ENCODE peak calls at places on chromosomes 16 and 17, in seven cellular contexts. One of them, this sample, is unnamed.

GRCh38 chr16:25966172-25967097 is 274.7 kb downstream of the HS3ST4 start:
- DNase-seq in mesendoderm: no peak
- DNase-seq in IMR-90: no peak
- DNase-seq in fibroblast of lung: no peak
- DNase-seq in keratinocyte: no peak
- DNase-seq in neuronal stem cell: no peak
- DNase-seq in colonic mucosa: no peak
- DNase-seq in this sample: no peak

GRCh38 chr16:69106491-69107291 is 1.2 kb downstream of the HAS3 start:
- DNase-seq in mesendoderm: peak; percentile 56
- DNase-seq in IMR-90: no peak
- DNase-seq in fibroblast of lung: no peak
- DNase-seq in keratinocyte: no peak
- DNase-seq in neuronal stem cell: peak; percentile 51
- DNase-seq in colonic mucosa: peak; percentile 29
- DNase-seq in this sample: peak; percentile 76

GRCh38 chr16:46858151-46858550 is 26.0 kb upstream of the GPT2 start:
- DNase-seq in mesendoderm: no peak
- DNase-seq in IMR-90: no peak
- DNase-seq in fibroblast of lung: no peak
- DNase-seq in keratinocyte: no peak
- DNase-seq in neuronal stem cell: no peak
- DNase-seq in colonic mucosa: no peak
- DNase-seq in this sample: no peak

GRCh38 chr17:78680436-78680835 is 101.6 kb downstream of the CYTH1 start:
- DNase-seq in mesendoderm: peak; percentile 57
- DNase-seq in IMR-90: no peak
- DNase-seq in fibroblast of lung: peak; percentile 29
- DNase-seq in keratinocyte: no peak
- DNase-seq in neuronal stem cell: no peak
- DNase-seq in colonic mucosa: no peak
- DNase-seq in this sample: no peak

GRCh38 chr17:35244345-35245195 is 1.7 kb downstream of the SLFN5 start:
- DNase-seq in mesendoderm: peak; percentile 96
- DNase-seq in IMR-90: peak; percentile 81
- DNase-seq in fibroblast of lung: peak; percentile 73
- DNase-seq in keratinocyte: peak; percentile 65
- DNase-seq in neuronal stem cell: no peak
- DNase-seq in colonic mucosa: peak; percentile 58
- DNase-seq in this sample: peak; percentile 42

GRCh38 chr16:23710504-23710903 is 2.5 kb downstream of the ERN2 start:
- DNase-seq in mesendoderm: no peak
- DNase-seq in IMR-90: no peak
- DNase-seq in fibroblast of lung: no peak
- DNase-seq in keratinocyte: no peak
- DNase-seq in neuronal stem cell: no peak
- DNase-seq in colonic mucosa: no peak
- DNase-seq in this sample: no peak

GRCh38 chr17:57988301-57989010 is 402 bp upstream of the VEZF1 start:
- DNase-seq in mesendoderm: peak; percentile 77
- DNase-seq in IMR-90: peak; percentile 66
- DNase-seq in fibroblast of lung: peak; percentile 70
- DNase-seq in keratinocyte: no peak
- DNase-seq in neuronal stem cell: peak; percentile 54
- DNase-seq in colonic mucosa: peak; percentile 69
- DNase-seq in this sample: no peak

GRCh38 chr16:3187798-3188674 is at the start of gene OR1F1:
- DNase-seq in mesendoderm: peak; percentile 88
- DNase-seq in IMR-90: peak; percentile 80
- DNase-seq in fibroblast of lung: peak; percentile 77
- DNase-seq in keratinocyte: no peak
- DNase-seq in neuronal stem cell: no peak
- DNase-seq in colonic mucosa: no peak
- DNase-seq in this sample: peak; percentile 65

GRCh38 chr17:44348234-44348987 is 3.3 kb downstream of the GRN start:
- DNase-seq in mesendoderm: no peak
- DNase-seq in IMR-90: peak; percentile 57
- DNase-seq in fibroblast of lung: peak; percentile 33
- DNase-seq in keratinocyte: peak; percentile 88
- DNase-seq in neuronal stem cell: no peak
- DNase-seq in colonic mucosa: no peak
- DNase-seq in this sample: no peak

GRCh38 chr16:25063865-25064264 is 47.7 kb upstream of the LCMT1 start:
- DNase-seq in mesendoderm: no peak
- DNase-seq in IMR-90: peak; percentile 74
- DNase-seq in fibroblast of lung: peak; percentile 81
- DNase-seq in keratinocyte: no peak
- DNase-seq in neuronal stem cell: no peak
- DNase-seq in colonic mucosa: no peak
- DNase-seq in this sample: no peak

GRCh38 chr17:3777366-3777765 is 23.6 kb downstream of the ITGAE start:
- DNase-seq in mesendoderm: no peak
- DNase-seq in IMR-90: no peak
- DNase-seq in fibroblast of lung: no peak
- DNase-seq in keratinocyte: no peak
- DNase-seq in neuronal stem cell: no peak
- DNase-seq in colonic mucosa: no peak
- DNase-seq in this sample: no peak

GRCh38 chr16:55055262-55055661 is 124.6 kb downstream of the IRX5 start:
- DNase-seq in mesendoderm: peak; percentile 55
- DNase-seq in IMR-90: no peak
- DNase-seq in fibroblast of lung: no peak
- DNase-seq in keratinocyte: no peak
- DNase-seq in neuronal stem cell: no peak
- DNase-seq in colonic mucosa: no peak
- DNase-seq in this sample: no peak

GRCh38 chr17:68356520-68356919 is 65.2 kb downstream of the ARSG start:
- DNase-seq in mesendoderm: no peak
- DNase-seq in IMR-90: no peak
- DNase-seq in fibroblast of lung: peak; percentile 74
- DNase-seq in keratinocyte: no peak
- DNase-seq in neuronal stem cell: no peak
- DNase-seq in colonic mucosa: peak; percentile 23
- DNase-seq in this sample: no peak

DNA sequence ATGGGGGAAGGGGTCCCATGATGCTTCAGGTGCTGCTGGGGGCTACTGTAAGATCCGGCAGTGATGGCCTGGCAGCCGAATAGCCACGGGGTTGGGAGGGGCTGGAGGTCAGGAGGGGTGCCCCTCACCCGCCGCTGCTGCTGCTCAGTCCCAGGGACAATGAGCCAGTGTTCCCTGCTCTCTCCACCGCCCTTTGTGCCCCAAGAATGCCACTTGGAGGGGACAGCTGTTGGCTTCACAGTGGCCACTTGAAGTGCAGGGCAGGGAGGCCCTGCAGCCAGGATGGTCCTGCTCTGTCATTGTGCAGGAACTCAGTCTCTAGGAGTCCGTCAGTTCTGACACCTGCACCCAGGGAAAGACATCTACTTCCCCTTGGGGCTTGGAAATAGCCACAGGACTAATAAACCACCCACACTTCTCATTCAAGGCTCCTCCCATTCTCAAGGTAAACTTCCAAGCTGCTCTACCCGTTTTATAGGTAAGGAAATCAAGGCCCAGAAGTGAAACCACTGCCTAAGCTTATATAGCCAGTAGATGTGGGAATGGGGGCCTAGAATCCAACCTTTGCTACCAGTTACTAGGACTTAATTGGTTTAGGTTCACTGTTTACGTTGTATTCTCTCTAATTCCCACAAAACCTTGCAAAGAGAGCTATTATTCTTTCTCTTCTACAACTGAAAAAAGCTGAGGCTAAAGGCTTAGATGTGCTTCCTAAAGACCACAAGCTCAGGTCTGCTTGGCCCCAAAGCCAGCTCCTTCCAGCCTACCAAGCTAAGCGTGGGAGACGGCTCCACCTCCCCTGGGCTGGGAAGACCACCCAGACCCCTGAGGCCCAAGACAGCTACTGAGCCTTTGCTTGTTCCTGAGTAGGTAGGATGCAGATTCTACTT is 6.2 kb upstream of the CPSF4L start:
- DNase-seq in mesendoderm: no peak
- DNase-seq in IMR-90: no peak
- DNase-seq in fibroblast of lung: no peak
- DNase-seq in keratinocyte: no peak
- DNase-seq in neuronal stem cell: no peak
- DNase-seq in colonic mucosa: no peak
- DNase-seq in this sample: no peak
- H3K9ac ChIP-seq in mesendoderm: no peak overlapping the region
- H3K9ac ChIP-seq in IMR-90: no peak overlapping the region
- H3K9ac ChIP-seq in fibroblast of lung: no peak overlapping the region
- H3K9ac ChIP-seq in keratinocyte: no peak overlapping the region
- H3K9ac ChIP-seq in neuronal stem cell: no peak overlapping the region
- H3K9ac ChIP-seq in colonic mucosa: no peak overlapping the region
- H3K9ac ChIP-seq in this sample: no peak overlapping the region

GRCh38 chr17:41777579-41778188 is 8.8 kb downstream of the JUP start:
- DNase-seq in mesendoderm: peak; percentile 40
- DNase-seq in IMR-90: peak; percentile 96
- DNase-seq in fibroblast of lung: peak; percentile 94
- DNase-seq in keratinocyte: no peak
- DNase-seq in neuronal stem cell: no peak
- DNase-seq in colonic mucosa: peak; percentile 80
- DNase-seq in this sample: no peak
- H3K4me1 ChIP-seq in mesendoderm: peaks cover 15% of the 10 kb centered on the region
- H3K4me1 ChIP-seq in IMR-90: peaks cover 34% of the 10 kb centered on the region
- H3K4me1 ChIP-seq in fibroblast of lung: peaks cover 19% of the 10 kb centered on the region
- H3K4me1 ChIP-seq in keratinocyte: peaks cover 75% of the 10 kb centered on the region
- H3K4me1 ChIP-seq in neuronal stem cell: peaks cover 35% of the 10 kb centered on the region
- H3K4me1 ChIP-seq in colonic mucosa: peaks cover 52% of the 10 kb centered on the region
- H3K4me1 ChIP-seq in this sample: peaks cover 61% of the 10 kb centered on the region

GRCh38 chr16:88770459-88771293 is 14.3 kb downstream of the PIEZO1 start:
- DNase-seq in mesendoderm: peak; percentile 92
- DNase-seq in IMR-90: peak; percentile 87
- DNase-seq in fibroblast of lung: peak; percentile 88
- DNase-seq in keratinocyte: peak; percentile 49
- DNase-seq in neuronal stem cell: peak; percentile 60
- DNase-seq in colonic mucosa: peak; percentile 76
- DNase-seq in this sample: peak; percentile 93
- H3K9ac ChIP-seq in mesendoderm: no peak overlapping the region
- H3K9ac ChIP-seq in IMR-90: peak overlapping the region; percentile 4
- H3K9ac ChIP-seq in fibroblast of lung: peak overlapping the region; percentile 52
- H3K9ac ChIP-seq in keratinocyte: peak overlapping the region; percentile 74
- H3K9ac ChIP-seq in neuronal stem cell: peak overlapping the region; percentile 77
- H3K9ac ChIP-seq in colonic mucosa: peak overlapping the region; percentile 38
- H3K9ac ChIP-seq in this sample: no peak overlapping the region

DNA sequence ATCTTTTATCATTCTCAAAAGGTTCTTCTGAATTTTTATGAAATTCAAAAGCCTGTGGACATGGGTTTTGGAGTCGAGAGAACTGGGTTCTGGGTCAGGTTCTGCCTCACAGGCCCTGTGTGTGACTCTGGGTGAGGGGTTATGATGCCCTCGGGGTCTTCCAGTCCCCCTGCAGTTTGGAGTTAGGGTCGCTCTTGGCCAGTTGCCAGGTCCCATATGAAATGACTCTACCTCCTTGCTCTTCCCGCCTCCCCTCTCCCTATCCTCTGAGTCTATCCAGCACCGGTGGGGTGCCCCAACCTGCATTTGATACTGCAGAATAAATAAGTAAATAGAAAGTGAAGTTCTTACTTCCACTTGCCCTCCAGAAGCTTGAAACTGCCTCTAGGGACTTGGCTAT is 54.1 kb downstream of the ZDHHC7 start:
- DNase-seq in mesendoderm: no peak
- DNase-seq in IMR-90: no peak
- DNase-seq in fibroblast of lung: no peak
- DNase-seq in keratinocyte: no peak
- DNase-seq in neuronal stem cell: no peak
- DNase-seq in colonic mucosa: no peak
- DNase-seq in this sample: no peak
- H3K4me1 ChIP-seq in mesendoderm: no peaks in the 10 kb centered on the region
- H3K4me1 ChIP-seq in IMR-90: peaks cover 4% of the 10 kb centered on the region
- H3K4me1 ChIP-seq in fibroblast of lung: no peaks in the 10 kb centered on the region
- H3K4me1 ChIP-seq in keratinocyte: no peaks in the 10 kb centered on the region
- H3K4me1 ChIP-seq in neuronal stem cell: peaks cover 10% of the 10 kb centered on the region
- H3K4me1 ChIP-seq in colonic mucosa: no peaks in the 10 kb centered on the region
- H3K4me1 ChIP-seq in this sample: peaks cover 10% of the 10 kb centered on the region

GRCh38 chr17:75126954-75127353 is 4.6 kb downstream of the NT5C start:
- DNase-seq in mesendoderm: no peak
- DNase-seq in IMR-90: no peak
- DNase-seq in fibroblast of lung: no peak
- DNase-seq in keratinocyte: no peak
- DNase-seq in neuronal stem cell: no peak
- DNase-seq in colonic mucosa: no peak
- DNase-seq in this sample: no peak

GRCh38 chr17:75128694-75129505 is 2.6 kb downstream of the NT5C start:
- DNase-seq in mesendoderm: no peak
- DNase-seq in IMR-90: no peak
- DNase-seq in fibroblast of lung: no peak
- DNase-seq in keratinocyte: no peak
- DNase-seq in neuronal stem cell: no peak
- DNase-seq in colonic mucosa: no peak
- DNase-seq in this sample: no peak

GRCh38 chr17:75124819-75125162 is 6.8 kb downstream of the NT5C start:
- DNase-seq in mesendoderm: no peak
- DNase-seq in IMR-90: no peak
- DNase-seq in fibroblast of lung: no peak
- DNase-seq in keratinocyte: no peak
- DNase-seq in neuronal stem cell: no peak
- DNase-seq in colonic mucosa: no peak
- DNase-seq in this sample: no peak

GRCh38 chr17:75125984-75126383 is 5.6 kb downstream of the NT5C start:
- DNase-seq in mesendoderm: peak; percentile 61
- DNase-seq in IMR-90: no peak
- DNase-seq in fibroblast of lung: no peak
- DNase-seq in keratinocyte: no peak
- DNase-seq in neuronal stem cell: no peak
- DNase-seq in colonic mucosa: no peak
- DNase-seq in this sample: no peak

DNA sequence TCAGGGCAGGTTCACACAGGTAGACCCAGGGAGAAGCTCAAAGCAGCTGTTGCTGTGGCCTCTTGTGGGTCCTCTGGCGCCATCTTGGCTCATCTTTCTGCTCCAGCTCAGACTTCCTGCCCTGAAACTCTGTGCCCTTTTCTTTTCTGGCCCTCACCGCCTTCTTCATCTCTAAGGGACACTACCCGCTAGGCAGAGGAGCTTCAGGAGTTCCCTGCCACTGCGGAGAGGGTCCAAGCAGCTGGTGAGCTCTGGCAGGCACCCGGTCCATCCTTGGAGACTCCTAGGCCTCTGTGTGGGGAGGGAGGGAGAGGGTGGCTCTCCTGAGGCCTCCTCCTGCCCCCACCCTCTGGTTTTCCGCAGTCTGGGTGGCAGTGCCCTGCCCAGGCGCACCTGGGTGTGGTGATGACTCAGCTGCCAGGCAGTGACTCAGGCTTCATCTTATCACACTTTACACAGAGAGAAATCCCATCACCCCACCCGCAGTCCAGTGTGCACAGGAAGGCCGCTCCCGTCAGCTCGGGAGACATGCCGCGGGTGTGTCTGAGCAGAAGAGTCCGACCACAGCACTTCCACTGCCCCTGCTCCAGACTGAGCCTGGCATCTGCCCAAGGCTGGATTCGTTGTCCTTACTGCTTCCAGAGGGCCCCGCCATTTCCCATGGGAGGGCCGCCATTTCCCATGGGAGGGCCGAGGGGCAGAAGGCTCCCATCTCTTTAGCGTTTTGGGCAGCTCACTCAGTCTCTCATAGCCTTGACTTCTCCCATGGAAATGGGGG is 7.3 kb downstream of the NT5C start:
- DNase-seq in mesendoderm: no peak
- DNase-seq in IMR-90: peak; percentile 18
- DNase-seq in fibroblast of lung: peak; percentile 86
- DNase-seq in keratinocyte: peak; percentile 97
- DNase-seq in neuronal stem cell: no peak
- DNase-seq in colonic mucosa: peak; percentile 96
- DNase-seq in this sample: no peak
- H3K9ac ChIP-seq in mesendoderm: no peak overlapping the region
- H3K9ac ChIP-seq in IMR-90: no peak overlapping the region
- H3K9ac ChIP-seq in fibroblast of lung: no peak overlapping the region
- H3K9ac ChIP-seq in keratinocyte: peak overlapping the region; percentile 76
- H3K9ac ChIP-seq in neuronal stem cell: no peak overlapping the region
- H3K9ac ChIP-seq in colonic mucosa: peak overlapping the region; percentile 81
- H3K9ac ChIP-seq in this sample: no peak overlapping the region

This sample was measured in neural progenitor cell.